ENCODE peak calls at places on chromosomes 12 and 14, in four cellular contexts. W is GM23338, V is GM12878, G is stomach. C is an unnamed sample.
A peak's percentile ranks its signal among the peaks of the same experiment; 100 is the strongest.

GRCh38 chr14:89455412-89455811 is 38.4 kb upstream of the FOXN3 start:
- DNase-seq in W (no peak), V (no peak), G (peak; percentile 79), C (no peak)

GRCh38 chr12:102527256-102527720 is 46.9 kb upstream of the IGF1 start:
- DNase-seq in W (no peak), V (no peak), G (no peak), C (no peak)

GRCh38 chr12:118164798-118165486 is 29.0 kb downstream of the PEBP1 start:
- DNase-seq in W (peak; percentile 83), V (no peak), G (no peak), C (no peak)

GRCh38 chr14:35682802-35683201 is 126.3 kb downstream of the RALGAPA1 start:
- DNase-seq in W (no peak), V (peak; percentile 3), G (no peak), C (no peak)

GRCh38 chr12:59940676-59941342 is 345.0 kb downstream of the SLC16A7 start:
- DNase-seq in W (no peak), V (no peak), G (no peak), C (no peak)

GRCh38 chr12:12384601-12385321 is 27.9 kb downstream of the BORCS5 start:
- DNase-seq in W (peak; percentile 60), V (no peak), G (no peak), C (no peak)

GRCh38 chr12:2977776-2978175 is 18.6 kb downstream of the TEAD4 start:
- DNase-seq in W (no peak), V (no peak), G (no peak), C (no peak)

GRCh38 chr12:75208851-75209781 is 523 bp downstream of the KCNC2 start:
- DNase-seq in W (peak; percentile 85), V (no peak), G (no peak), C (no peak)

GRCh38 chr12:30178948-30179347 is 395.2 kb upstream of the TMTC1 start:
- DNase-seq in W (no peak), V (no peak), G (no peak), C (no peak)

GRCh38 chr12:42332301-42332894 is 6.4 kb downstream of the PPHLN1 start:
- DNase-seq in W (peak; percentile 40), V (no peak), G (no peak), C (no peak)

GRCh38 chr12:104457746-104458644 is 1.2 kb downstream of the CHST11 start:
- DNase-seq in W (peak; percentile 66), V (no peak), G (peak; percentile 41), C (no peak)

GRCh38 chr12:109270494-109270893 is 38.6 kb downstream of the FOXN4 start:
- DNase-seq in W (no peak), V (no peak), G (no peak), C (no peak)

GRCh38 chr12:27245039-27245438 is 953 bp downstream of the STK38L start:
- DNase-seq in W (peak; percentile 15), V (no peak), G (no peak), C (no peak)

GRCh38 chr14:94673781-94674231 is 61.6 kb downstream of the SERPINA3 start:
- DNase-seq in W (no peak), V (no peak), G (peak; percentile 22), C (no peak)

GRCh38 chr12:46404225-46404631 is 31.7 kb upstream of the SLC38A2 start:
- DNase-seq in W (no peak), V (no peak), G (no peak), C (no peak)

GRCh38 chr14:34930591-34931069 is 52.2 kb upstream of the SRP54 start:
- DNase-seq in W (no peak), V (peak; percentile 36), G (no peak), C (no peak)

GRCh38 chr12:22101749-22102243 is 55.8 kb downstream of the CMAS start:
- DNase-seq in W (no peak), V (no peak), G (no peak), C (no peak)

GRCh38 chr12:31950088-31950487 is 9.1 kb upstream of the RESF1 start:
- DNase-seq in W (no peak), V (no peak), G (no peak), C (no peak)

GRCh38 chr14:68139466-68140110 is 320.0 kb downstream of the RAD51B start:
- DNase-seq in W (no peak), V (no peak), G (no peak), C (no peak)

GRCh38 chr12:52004042-52004648 is 2.6 kb upstream of the TAMALIN start:
- DNase-seq in W (peak; percentile 90), V (no peak), G (peak; percentile 68), C (no peak)

GRCh38 chr14:35867280-35867629 is 41.1 kb downstream of the BRMS1L start:
- DNase-seq in W (no peak), V (no peak), G (no peak), C (no peak)

GRCh38 chr12:122875590-122876220 is 20.2 kb downstream of the VPS37B start:
- DNase-seq in W (peak; percentile 56), V (peak; percentile 70), G (peak; percentile 39), C (peak; percentile 53)

GRCh38 chr12:111068281-111068680 is 147.9 kb upstream of the MYL2 start:
- DNase-seq in W (no peak), V (no peak), G (no peak), C (no peak)

GRCh38 chr14:61754627-61755381 is 7.4 kb upstream of the SNAPC1 start:
- DNase-seq in W (peak; percentile 46), V (no peak), G (no peak), C (no peak)

GRCh38 chr14:94485944-94486841 is 10.2 kb upstream of the SERPINA9 start:
- DNase-seq in W (peak; percentile 94), V (no peak), G (peak; percentile 62), C (peak; percentile 71)

GRCh38 chr12:25382311-25383106 is 131.8 kb upstream of the KRAS start:
- DNase-seq in W (no peak), V (no peak), G (no peak), C (no peak)

GRCh38 chr12:53505555-53506449 is 1.5 kb downstream of the NPFF start:
- DNase-seq in W (no peak), V (no peak), G (no peak), C (peak; percentile 61)

GRCh38 chr14:99461411-99461810 is 19.2 kb downstream of the SETD3 start:
- DNase-seq in W (no peak), V (no peak), G (no peak), C (no peak)

GRCh38 chr12:108609535-108610335 is 11.9 kb upstream of the TMEM119 start:
- DNase-seq in W (no peak), V (no peak), G (peak; percentile 50), C (peak; percentile 88)

GRCh38 chr14:22176930-22177329 is 412.1 kb downstream of the DAD1 start:
- DNase-seq in W (no peak), V (no peak), G (no peak), C (no peak)

GRCh38 chr12:121093487-121093891 is 39.2 kb upstream of the P2RX7 start:
- DNase-seq in W (no peak), V (no peak), G (no peak), C (peak; percentile 18)

GRCh38 chr12:72346331-72346944 is 74.3 kb downstream of the TRHDE start:
- DNase-seq in W (peak; percentile 95), V (peak; percentile 13), G (peak; percentile 31), C (no peak)

GRCh38 chr12:12626471-12626870 is 14.8 kb downstream of the CREBL2 start:
- DNase-seq in W (no peak), V (no peak), G (no peak), C (no peak)

GRCh38 chr14:79587194-79587593 is 624.1 kb downstream of the DIO2 start:
- DNase-seq in W (no peak), V (no peak), G (no peak), C (no peak)

GRCh38 chr14:95635051-95635450 is 51.2 kb upstream of the TCL1B start:
- DNase-seq in W (no peak), V (no peak), G (no peak), C (no peak)

GRCh38 chr12:119486599-119487154 is 106.9 kb upstream of the TMEM233 start:
- DNase-seq in W (peak; percentile 21), V (no peak), G (no peak), C (no peak)

GRCh38 chr12:53169644-53170043 is 10.9 kb upstream of the ZNF740 start:
- DNase-seq in W (no peak), V (no peak), G (peak; percentile 9), C (no peak)

GRCh38 chr14:76958975-76959710 is 69.4 kb downstream of the IRF2BPL start:
- DNase-seq in W (no peak), V (peak; percentile 79), G (no peak), C (no peak)

GRCh38 chr12:93164103-93164880 is 213.4 kb upstream of the NUDT4 start:
- DNase-seq in W (no peak), V (no peak), G (no peak), C (no peak)
- TF ChIP-seq POLR2AphosphoS5 in W (no peak), V (no peak), G (peak; percentile 40), C (no peak)

GRCh38 chr12:57762463-57762862 is 4.4 kb downstream of the CYP27B1 start:
- DNase-seq in W (no peak), V (no peak), G (no peak), C (no peak)
- H3K27me3 ChIP-seq in W (peaks cover 94% of the 10 kb centered on the region), V (peaks cover 11% of the 10 kb centered on the region), G (peaks cover 70% of the 10 kb centered on the region), C (peaks cover 37% of the 10 kb centered on the region)

DNA sequence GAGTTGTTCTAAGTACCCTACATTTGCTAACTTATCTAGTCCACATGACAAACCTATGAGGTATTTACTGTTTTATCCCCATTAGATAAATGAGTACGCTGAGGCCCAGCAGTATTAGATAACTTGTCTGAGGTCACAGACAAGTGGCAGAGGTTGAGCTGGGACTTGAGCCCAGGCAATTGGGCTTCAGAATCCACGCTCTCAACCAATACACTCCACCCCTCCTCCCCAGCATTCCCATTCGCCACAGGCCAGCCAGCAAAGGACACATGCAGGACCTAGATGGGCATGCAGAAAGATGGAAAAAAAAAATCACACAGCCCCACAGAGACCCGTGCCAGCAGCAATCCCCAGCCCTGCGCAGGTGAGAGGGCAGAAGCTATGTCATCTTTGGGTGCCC is 12.4 kb downstream of the HDAC7 start:
- DNase-seq in W (no peak), V (no peak), G (no peak), C (no peak)
- H3K36me3 ChIP-seq in W (no peaks in the 10 kb centered on the region), V (no peaks in the 10 kb centered on the region), G (no peaks in the 10 kb centered on the region), C (peaks cover 10% of the 10 kb centered on the region)

GRCh38 chr14:97626088-97626487 is 828.9 kb downstream of the VRK1 start:
- DNase-seq in W (no peak), V (no peak), G (no peak), C (no peak)

GRCh38 chr14:97620071-97620470 is 822.9 kb downstream of the VRK1 start:
- DNase-seq in W (no peak), V (no peak), G (no peak), C (no peak)

GRCh38 chr14:97625512-97625911 is 828.3 kb downstream of the VRK1 start:
- DNase-seq in W (no peak), V (no peak), G (no peak), C (no peak)

GRCh38 chr14:97618917-97619690 is 821.9 kb downstream of the VRK1 start:
- DNase-seq in W (no peak), V (no peak), G (no peak), C (no peak)

GRCh38 chr14:97624985-97625384 is 827.8 kb downstream of the VRK1 start:
- DNase-seq in W (no peak), V (no peak), G (no peak), C (no peak)
- TF ChIP-seq POLR2AphosphoS5 in W (no peak), V (no peak), G (no peak), C (no peak)

GRCh38 chr12:132202929-132203721 is 58.9 kb downstream of the NOC4L start:
- DNase-seq in W (no peak), V (no peak), G (no peak), C (no peak)
- H3K27me3 ChIP-seq in W (no peaks in the 10 kb centered on the region), V (peaks cover 5% of the 10 kb centered on the region), G (peaks cover 77% of the 10 kb centered on the region), C (peaks cover 92% of the 10 kb centered on the region)

GRCh38 chr14:64444984-64445845 is 20.1 kb upstream of the AKAP5 start:
- DNase-seq in W (no peak), V (peak; percentile 84), G (no peak), C (no peak)
- H3K36me3 ChIP-seq in W (peaks cover 77% of the 10 kb centered on the region), V (peaks cover 24% of the 10 kb centered on the region), G (peaks cover 76% of the 10 kb centered on the region), C (peaks cover 66% of the 10 kb centered on the region)